ENCODE peak calls at places on chromosomes 7 and 10, in ten cellular contexts. P is CD8-positive, alpha-beta memory T cell; A is DMS79; J is stimulated activated CD8-positive, alpha-beta memory T cell treated with anti-CD3 and anti-CD28 coated beads, Interleukin-2, amount 100 ng/mL, for 48 hours; T is cardiac muscle cell; I is left cardiac atrium; M is caudate nucleus; V is activated effector memory CD4-positive, alpha-beta T cell treated with Interleukin-2 at 50 U/mL for 16 hours; H is EL; L is activated CD8-positive, alpha-beta memory T cell treated with anti-CD3 and anti-CD28 coated beads for 24 hours. S is an unnamed sample.

GRCh38 chr10:86349940-86350630 is 16.5 kb downstream of the GRID1 start:
- DNase-seq in M (no peak), V (no peak), L (no peak), H (no peak), J (no peak), A (no peak), I (no peak), T (no peak), P (no peak), S (no peak)

GRCh38 chr7:28130277-28130676 is 50.3 kb downstream of the JAZF1 start:
- DNase-seq in M (no peak), I (no peak), H (peak; percentile 72), T (peak; percentile 54), L (no peak), V (no peak), P (no peak), J (no peak), A (no peak), S (no peak)

GRCh38 chr10:16521311-16522016 is at the start of gene C1QL3:
- DNase-seq in M (no peak), V (no peak), I (no peak), T (peak; percentile 39), J (peak; percentile 9), L (peak; percentile 64), H (peak; percentile 1), A (no peak), P (no peak), S (no peak)

GRCh38 chr10:84706875-84707274 is 378.5 kb downstream of the CCSER2 start:
- DNase-seq in T (no peak), J (no peak), H (peak; percentile 2), L (no peak), P (no peak), I (no peak), V (no peak), M (no peak), A (no peak), S (no peak)

GRCh38 chr10:121469797-121470606 is 128.2 kb downstream of the FGFR2 start:
- DNase-seq in T (no peak), I (no peak), A (no peak), H (no peak), L (no peak), P (no peak), M (no peak), J (no peak), V (no peak), S (no peak)

GRCh38 chr7:95404316-95404715 is 8.1 kb upstream of the PON3 start:
- DNase-seq in I (peak; percentile 43), M (no peak), P (no peak), A (no peak), V (no peak), J (no peak), L (no peak), H (no peak), T (peak; percentile 36), S (no peak)

GRCh38 chr7:134991469-134992339 is 5.4 kb downstream of the AGBL3 start:
- DNase-seq in M (no peak), J (no peak), I (no peak), T (peak; percentile 27), V (no peak), P (no peak), L (no peak), H (peak; percentile 12), A (no peak), S (peak; percentile 61)

GRCh38 chr10:123687758-123688157 is 21.6 kb downstream of the GPR26 start:
- DNase-seq in L (no peak), H (no peak), J (no peak), M (no peak), I (no peak), A (no peak), P (no peak), T (no peak), V (no peak), S (no peak)

GRCh38 chr7:5426226-5426475 is 2.5 kb upstream of the TNRC18 start:
- DNase-seq in V (no peak), M (no peak), A (peak; percentile 51), I (no peak), H (peak; percentile 79), P (no peak), J (no peak), L (no peak), T (no peak), S (peak; percentile 59)

GRCh38 chr10:57867226-57867625 is 400.5 kb downstream of the IPMK start:
- DNase-seq in P (no peak), M (no peak), T (no peak), J (no peak), L (no peak), V (no peak), H (no peak), I (no peak), A (peak; percentile 15), S (no peak)

GRCh38 chr7:74269757-74270277 is 15.6 kb upstream of the RFC2 start:
- DNase-seq in A (peak; percentile 53), I (peak; percentile 57), V (peak; percentile 52), J (peak; percentile 26), P (peak; percentile 46), T (peak; percentile 80), H (peak; percentile 69), M (peak; percentile 28), L (peak; percentile 79), S (peak; percentile 62)

GRCh38 chr7:116194115-116194514 is 16.2 kb upstream of the TES start:
- DNase-seq in A (no peak), J (no peak), I (no peak), T (no peak), H (peak; percentile 59), M (no peak), L (no peak), V (no peak), P (no peak), S (no peak)

GRCh38 chr10:3895045-3895609 is 110.1 kb upstream of the KLF6 start:
- DNase-seq in M (no peak), H (peak; percentile 55), T (peak; percentile 26), L (no peak), I (no peak), J (no peak), A (no peak), V (no peak), P (no peak), S (peak; percentile 89)

GRCh38 chr7:108246227-108246837 is 116.2 kb upstream of the LAMB4 start:
- DNase-seq in L (no peak), I (peak; percentile 31), M (no peak), H (peak; percentile 96), P (no peak), V (no peak), T (peak; percentile 88), A (peak; percentile 62), J (no peak), S (peak; percentile 91)

GRCh38 chr7:37371755-37372154 is 76.9 kb downstream of the ELMO1 start:
- DNase-seq in P (no peak), A (no peak), V (no peak), J (no peak), I (no peak), T (no peak), M (no peak), H (no peak), L (no peak), S (no peak)

GRCh38 chr10:116688241-116688711 is 54.1 kb downstream of the HSPA12A start:
- DNase-seq in J (no peak), M (no peak), T (peak; percentile 86), V (no peak), L (no peak), I (no peak), H (peak; percentile 75), A (no peak), P (no peak), S (no peak)

GRCh38 chr10:101817542-101818118 is 614 bp downstream of the OGA start:
- DNase-seq in H (peak; percentile 93), J (no peak), L (peak; percentile 76), P (peak; percentile 23), A (peak; percentile 49), T (peak; percentile 97), M (peak; percentile 13), V (peak; percentile 23), I (peak; percentile 92), S (peak; percentile 86)

GRCh38 chr7:33725641-33726040 is 179.7 kb upstream of the BMPER start:
- DNase-seq in J (no peak), A (no peak), P (no peak), H (no peak), V (no peak), M (no peak), L (no peak), I (no peak), T (no peak), S (peak; percentile 84)

GRCh38 chr7:146948708-146949107 is 832.1 kb downstream of the CNTNAP2 start:
- DNase-seq in L (no peak), P (no peak), I (no peak), H (no peak), M (no peak), T (no peak), A (no peak), J (no peak), V (no peak), S (no peak)

GRCh38 chr10:75408911-75409885 is 7.6 kb upstream of the ZNF503 start:
- DNase-seq in A (no peak), P (no peak), J (no peak), L (no peak), I (peak; percentile 81), V (no peak), M (no peak), T (peak; percentile 67), H (peak; percentile 58), S (no peak)

GRCh38 chr10:13938940-13939339 is 352.2 kb downstream of the PRPF18 start:
- DNase-seq in T (no peak), L (no peak), H (no peak), A (no peak), P (no peak), V (no peak), I (no peak), J (no peak), M (no peak), S (no peak)

GRCh38 chr10:6678211-6678803 is 98.2 kb upstream of the PRKCQ start:
- DNase-seq in I (peak; percentile 49), J (peak; percentile 45), P (peak; percentile 53), A (no peak), T (peak; percentile 65), V (peak; percentile 45), L (peak; percentile 77), M (no peak), H (peak; percentile 11), S (peak; percentile 55)

GRCh38 chr7:47635091-47636090 is 53.5 kb upstream of the TNS3 start:
- DNase-seq in A (no peak), J (no peak), T (no peak), M (no peak), I (no peak), P (no peak), V (no peak), H (no peak), L (no peak), S (no peak)

GRCh38 chr7:141586878-141587277 is 35.7 kb downstream of the AGK start:
- DNase-seq in J (no peak), V (no peak), A (no peak), P (no peak), L (no peak), I (no peak), M (no peak), T (peak; percentile 20), H (peak; percentile 13), S (no peak)

GRCh38 chr10:71710519-71710918 is 9.1 kb downstream of the C10orf105 start:
- DNase-seq in H (no peak), J (no peak), M (no peak), A (no peak), I (no peak), T (no peak), L (no peak), P (no peak), V (no peak), S (no peak)

GRCh38 chr10:15879663-15880062 is 19.4 kb upstream of the MINDY3 start:
- DNase-seq in M (no peak), T (no peak), P (no peak), V (no peak), I (no peak), J (no peak), A (no peak), H (no peak), L (no peak), S (peak; percentile 5)

GRCh38 chr10:45353176-45353575 is 20.8 kb upstream of the ALOX5 start:
- DNase-seq in L (no peak), J (no peak), V (no peak), I (no peak), A (peak; percentile 37), P (no peak), M (no peak), T (no peak), H (no peak), S (no peak)

GRCh38 chr7:37494940-37495339 is 46.3 kb upstream of the ELMO1 start:
- DNase-seq in I (no peak), T (no peak), M (no peak), A (no peak), P (no peak), J (no peak), H (no peak), V (no peak), L (no peak), S (no peak)